ENCODE peak calls at places on chromosomes 1 and 21, in seven cellular contexts. M is H9, S is trophoblast cell, Z is neuronal stem cell, N is mesendoderm, X is mesenchymal stem cell, H is H1. V is an unnamed sample.

GRCh38 chr1:114347431-114348209 is 163.4 kb downstream of the TRIM33 start:
- DNase-seq in M (no peak), S (no peak), Z (no peak), N (no peak), X (no peak), H (no peak), V (no peak)

GRCh38 chr1:234730542-234731370 is 120.8 kb upstream of the IRF2BP2 start:
- DNase-seq in M (no peak), S (no peak), Z (no peak), N (peak; percentile 48), X (no peak), H (no peak), V (no peak)

GRCh38 chr1:15915991-15916390 is 59.9 kb downstream of the ZBTB17 start:
- DNase-seq in M (no peak), S (no peak), Z (no peak), N (no peak), X (peak; percentile 54), H (no peak), V (peak; percentile 41)

GRCh38 chr1:163119707-163120106 is 50.5 kb downstream of the RGS4 start:
- DNase-seq in M (no peak), S (no peak), Z (no peak), N (no peak), X (no peak), H (no peak), V (no peak)

GRCh38 chr1:228009828-228010775 is 3.3 kb downstream of the WNT3A start:
- DNase-seq in M (no peak), S (no peak), Z (no peak), N (no peak), X (no peak), H (no peak), V (no peak)

GRCh38 chr1:200550367-200550766 is 70.2 kb downstream of the KIF14 start:
- DNase-seq in M (no peak), S (peak; percentile 71), Z (no peak), N (no peak), X (no peak), H (no peak), V (peak; percentile 35)

GRCh38 chr1:47823016-47823843 is 174.0 kb downstream of the TRABD2B start:
- DNase-seq in M (no peak), S (no peak), Z (no peak), N (no peak), X (no peak), H (no peak), V (no peak)

GRCh38 chr1:8992936-8993687 is 33.1 kb downstream of the SLC2A7 start:
- DNase-seq in M (no peak), S (peak; percentile 26), Z (no peak), N (no peak), X (no peak), H (no peak), V (no peak)

GRCh38 chr1:25996966-25997758 is 701 bp downstream of the PAFAH2 start:
- DNase-seq in M (no peak), S (peak; percentile 82), Z (no peak), N (peak; percentile 71), X (peak; percentile 95), H (no peak), V (peak; percentile 71)

GRCh38 chr1:236011641-236012040 is 53.2 kb downstream of the NID1 start:
- DNase-seq in M (no peak), S (no peak), Z (no peak), N (no peak), X (no peak), H (no peak), V (no peak)

GRCh38 chr21:42666918-42667317 is 13.5 kb downstream of the PDE9A start:
- DNase-seq in M (no peak), S (no peak), Z (no peak), N (no peak), X (no peak), H (no peak), V (no peak)

GRCh38 chr21:39951183-39952101 is 84.2 kb downstream of the PCP4 start:
- DNase-seq in M (peak; percentile 43), S (peak; percentile 93), Z (no peak), N (peak; percentile 38), X (no peak), H (no peak), V (no peak)

GRCh38 chr1:229508823-229509337 is 739 bp upstream of the NUP133 start:
- DNase-seq in M (no peak), S (no peak), Z (no peak), N (peak; percentile 13), X (no peak), H (no peak), V (no peak)

GRCh38 chr21:25422610-25423608 is 184.4 kb downstream of the MRPL39 start:
- DNase-seq in M (no peak), S (no peak), Z (no peak), N (no peak), X (no peak), H (no peak), V (no peak)

GRCh38 chr1:98457212-98457611 is 204.3 kb upstream of the SNX7 start:
- DNase-seq in M (no peak), S (no peak), Z (no peak), N (no peak), X (no peak), H (no peak), V (no peak)

GRCh38 chr1:95396557-95396956 is 162.5 kb downstream of the RWDD3 start:
- DNase-seq in M (no peak), S (no peak), Z (no peak), N (no peak), X (no peak), H (no peak), V (no peak)

GRCh38 chr21:30216041-30216723 is at the start of gene CLDN8:
- DNase-seq in M (no peak), S (peak; percentile 54), Z (no peak), N (no peak), X (no peak), H (no peak), V (no peak)

DNA sequence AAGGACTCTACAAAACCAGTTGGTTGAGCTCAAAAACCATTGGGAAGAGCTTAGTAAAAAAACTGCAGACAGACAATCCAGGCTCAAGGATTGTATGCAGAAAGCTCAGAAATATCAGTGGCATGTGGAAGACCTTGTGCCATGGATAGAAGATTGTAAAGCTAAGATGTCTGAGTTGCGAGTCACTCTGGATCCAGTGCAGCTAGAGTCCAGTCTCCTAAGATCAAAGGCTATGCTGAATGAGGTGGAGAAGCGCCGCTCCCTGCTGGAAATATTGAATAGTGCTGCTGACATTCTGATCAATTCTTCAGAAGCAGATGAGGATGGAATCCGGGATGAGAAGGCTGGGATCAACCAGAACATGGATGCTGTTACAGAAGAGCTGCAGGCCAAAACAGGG is 104.0 kb upstream of the BMP8A start:
- DNase-seq in M (no peak), S (peak; percentile 73), Z (no peak), N (peak; percentile 85), X (peak; percentile 87), H (no peak), V (peak; percentile 94)
- H3K4ac ChIP-seq in M (no peak overlapping the region), S (no peak overlapping the region), Z (no peak overlapping the region), N (no peak overlapping the region), X (no peak overlapping the region), H (no peak overlapping the region), V (peak overlapping the region; percentile 79)

GRCh38 chr1:24221246-24221645 is 34.2 kb upstream of the IFNLR1 start:
- DNase-seq in M (no peak), S (no peak), Z (no peak), N (no peak), X (no peak), H (no peak), V (no peak)
- H3K4ac ChIP-seq in M (no peak overlapping the region), S (no peak overlapping the region), Z (no peak overlapping the region), N (no peak overlapping the region), X (no peak overlapping the region), H (no peak overlapping the region), V (no peak overlapping the region)

GRCh38 chr1:207188901-207189300 is 84.9 kb downstream of the C4BPA start:
- DNase-seq in M (no peak), S (no peak), Z (no peak), N (no peak), X (no peak), H (no peak), V (no peak)

GRCh38 chr1:207191061-207191460 is 87.0 kb downstream of the C4BPA start:
- DNase-seq in M (no peak), S (no peak), Z (no peak), N (no peak), X (no peak), H (no peak), V (no peak)

GRCh38 chr1:207194197-207194596 is 90.2 kb downstream of the C4BPA start:
- DNase-seq in M (no peak), S (no peak), Z (no peak), N (no peak), X (no peak), H (no peak), V (no peak)
- H3K4ac ChIP-seq in M (no peak overlapping the region), S (no peak overlapping the region), Z (no peak overlapping the region), N (no peak overlapping the region), X (no peak overlapping the region), H (no peak overlapping the region), V (no peak overlapping the region)

GRCh38 chr1:2396059-2396458 is 4.4 kb downstream of the RER1 start:
- DNase-seq in M (no peak), S (no peak), Z (no peak), N (no peak), X (no peak), H (no peak), V (no peak)
- H3K4ac ChIP-seq in M (no peak overlapping the region), S (no peak overlapping the region), Z (no peak overlapping the region), N (no peak overlapping the region), X (no peak overlapping the region), H (no peak overlapping the region), V (no peak overlapping the region)